ENCODE peak calls at places on chromosomes 13 and 19, in seven cellular contexts. B, Y, P, Z, T, S and R are unnamed samples.

GRCh38 chr19:42201489-42202289 is 15.8 kb downstream of the DEDD2 start:
- DNase-seq in B (no peak), Y (no peak), P (no peak), Z (no peak), T (no peak), S (peak; percentile 68), R (no peak)

GRCh38 chr13:98506343-98507059 is 70.4 kb downstream of the STK24 start:
- DNase-seq in B (no peak), Y (no peak), P (no peak), Z (no peak), T (peak; percentile 61), S (no peak), R (no peak)

GRCh38 chr13:51066091-51066831 is 44.8 kb downstream of the C13orf42 start:
- DNase-seq in B (no peak), Y (no peak), P (no peak), Z (no peak), T (no peak), S (no peak), R (peak; percentile 11)

GRCh38 chr13:33026489-33027152 is 10.4 kb downstream of the KL start:
- DNase-seq in B (no peak), Y (no peak), P (no peak), Z (no peak), T (no peak), S (no peak), R (no peak)

GRCh38 chr13:50668882-50669281 is 174.6 kb downstream of the DLEU7 start:
- DNase-seq in B (no peak), Y (no peak), P (no peak), Z (no peak), T (no peak), S (no peak), R (no peak)

GRCh38 chr19:38737297-38737865 is 6.9 kb downstream of the CAPN12 start:
- DNase-seq in B (no peak), Y (no peak), P (no peak), Z (no peak), T (no peak), S (no peak), R (no peak)

GRCh38 chr19:9467161-9467560 is 31.3 kb downstream of the ZNF560 start:
- DNase-seq in B (no peak), Y (no peak), P (no peak), Z (no peak), T (no peak), S (no peak), R (no peak)

GRCh38 chr13:38941353-38941945 is 49.2 kb downstream of the STOML3 start:
- DNase-seq in B (no peak), Y (no peak), P (no peak), Z (no peak), T (no peak), S (no peak), R (no peak)

GRCh38 chr19:413756-414420 is 4.9 kb upstream of the C2CD4C start:
- DNase-seq in B (no peak), Y (no peak), P (no peak), Z (no peak), T (no peak), S (no peak), R (no peak)

GRCh38 chr19:30673336-30673735 is 301.2 kb downstream of the ZNF536 start:
- DNase-seq in B (no peak), Y (no peak), P (no peak), Z (no peak), T (no peak), S (no peak), R (no peak)

GRCh38 chr19:44732235-44733014 is 16.1 kb upstream of the BCL3 start:
- DNase-seq in B (no peak), Y (no peak), P (no peak), Z (no peak), T (no peak), S (no peak), R (no peak)

GRCh38 chr19:37413243-37414084 is 42.6 kb downstream of the ZNF527 start:
- DNase-seq in B (no peak), Y (no peak), P (no peak), Z (no peak), T (no peak), S (no peak), R (no peak)

GRCh38 chr13:100069278-100069677 is 19.6 kb upstream of the PCCA start:
- DNase-seq in B (no peak), Y (no peak), P (no peak), Z (no peak), T (no peak), S (no peak), R (no peak)

GRCh38 chr13:45441633-45442032 is 23.1 kb upstream of the COG3 start:
- DNase-seq in B (no peak), Y (no peak), P (no peak), Z (no peak), T (peak; percentile 70), S (peak; percentile 60), R (no peak)

GRCh38 chr13:87998081-87998480 is 326.9 kb downstream of the SLITRK5 start:
- DNase-seq in B (no peak), Y (no peak), P (no peak), Z (no peak), T (no peak), S (no peak), R (no peak)

GRCh38 chr19:38267780-38268430 is 3.5 kb downstream of the SPINT2 start:
- DNase-seq in B (no peak), Y (no peak), P (no peak), Z (no peak), T (no peak), S (no peak), R (no peak)

GRCh38 chr13:96710166-96710866 is 284.0 kb downstream of the OXGR1 start:
- DNase-seq in B (no peak), Y (no peak), P (no peak), Z (no peak), T (no peak), S (no peak), R (no peak)

GRCh38 chr19:42175952-42176648 is 41.4 kb downstream of the DEDD2 start:
- DNase-seq in B (no peak), Y (no peak), P (peak; percentile 59), Z (no peak), T (no peak), S (no peak), R (no peak)

GRCh38 chr13:94678845-94679244 is 33.5 kb downstream of the SOX21 start:
- DNase-seq in B (no peak), Y (no peak), P (no peak), Z (no peak), T (no peak), S (no peak), R (no peak)

GRCh38 chr13:32587014-32587773 is 942 bp downstream of the PDS5B start:
- DNase-seq in B (peak; percentile 16), Y (peak; percentile 72), P (peak; percentile 86), Z (no peak), T (peak; percentile 41), S (no peak), R (peak; percentile 56)

GRCh38 chr19:2728783-2729387 is 7.7 kb upstream of the DIRAS1 start:
- DNase-seq in B (no peak), Y (no peak), P (peak; percentile 33), Z (no peak), T (no peak), S (no peak), R (no peak)

GRCh38 chr13:36814465-36814864 is 4.6 kb upstream of the RFXAP start:
- DNase-seq in B (no peak), Y (peak; percentile 86), P (no peak), Z (no peak), T (no peak), S (no peak), R (no peak)

GRCh38 chr13:59534806-59535205 is 628.9 kb downstream of the DIAPH3 start:
- DNase-seq in B (no peak), Y (no peak), P (no peak), Z (no peak), T (no peak), S (no peak), R (no peak)

DNA sequence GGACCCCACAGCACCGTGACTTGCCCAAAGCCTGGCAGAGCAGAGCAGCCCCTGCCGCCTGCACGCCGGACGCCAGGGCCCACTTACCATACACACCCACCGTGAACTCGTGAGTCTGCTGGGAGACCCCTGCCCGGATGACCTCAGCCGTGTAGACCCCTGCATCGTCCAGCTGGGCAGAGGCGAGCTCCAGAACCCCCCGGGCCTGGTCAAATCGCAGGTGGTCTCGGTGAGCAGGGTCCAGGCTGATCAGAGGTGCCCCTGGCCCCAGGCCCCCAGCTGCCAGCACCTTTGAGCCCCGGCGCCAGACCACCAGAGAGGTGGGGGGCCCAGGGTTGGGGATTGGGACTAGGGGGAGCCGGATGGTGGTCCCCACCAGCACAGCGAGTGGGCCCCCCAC is 873 bp downstream of the VSIG10L start:
- DNase-seq in B (no peak), Y (no peak), P (no peak), Z (no peak), T (no peak), S (no peak), R (no peak)
- TF ChIP-seq JUND in B (no peak), Y (no peak), P (no peak), Z (no peak), T (no peak), S (no peak), R (no peak)

DNA sequence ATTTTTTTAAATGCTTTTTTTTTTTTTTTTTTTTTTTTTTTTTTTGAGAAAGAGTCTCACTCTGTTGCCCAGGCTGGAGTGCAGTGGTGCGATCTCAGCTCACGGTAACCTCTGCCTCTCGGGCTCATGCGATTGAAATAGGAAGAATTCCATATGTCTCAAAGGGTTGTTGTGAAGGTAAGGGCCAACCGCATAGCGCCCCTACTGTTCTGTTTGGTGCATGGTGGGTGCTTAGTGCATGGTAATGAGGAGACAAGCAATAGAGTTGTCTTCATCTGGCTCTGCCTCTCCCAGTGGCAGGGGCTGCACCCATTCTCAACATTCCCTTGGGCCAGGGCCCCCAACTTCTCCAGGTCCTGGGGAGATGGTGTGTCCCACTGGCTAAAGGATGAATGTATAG is 68.7 kb downstream of the RASL11A start:
- DNase-seq in B (peak; percentile 78), Y (peak; percentile 61), P (peak; percentile 61), Z (no peak), T (peak; percentile 60), S (no peak), R (peak; percentile 68)
- TF ChIP-seq JUND in B (no peak), Y (no peak), P (no peak), Z (no peak), T (no peak), S (no peak), R (no peak)

GRCh38 chr19:15425321-15425950 is 6.6 kb upstream of the AKAP8L start:
- DNase-seq in B (no peak), Y (no peak), P (no peak), Z (no peak), T (no peak), S (no peak), R (no peak)

GRCh38 chr19:15424692-15425272 is 6.0 kb upstream of the AKAP8L start:
- DNase-seq in B (no peak), Y (no peak), P (no peak), Z (no peak), T (no peak), S (no peak), R (no peak)

GRCh38 chr19:15422311-15423075 is 3.7 kb upstream of the AKAP8L start:
- DNase-seq in B (no peak), Y (no peak), P (no peak), Z (no peak), T (no peak), S (no peak), R (no peak)

GRCh38 chr19:15423130-15423529 is 4.3 kb upstream of the AKAP8L start:
- DNase-seq in B (no peak), Y (no peak), P (no peak), Z (no peak), T (no peak), S (no peak), R (no peak)

GRCh38 chr19:15424121-15424520 is 5.3 kb upstream of the AKAP8L start:
- DNase-seq in B (no peak), Y (no peak), P (no peak), Z (no peak), T (no peak), S (no peak), R (no peak)
- TF ChIP-seq JUND in B (no peak), Y (no peak), P (no peak), Z (no peak), T (no peak), S (no peak), R (no peak)

GRCh38 chr13:101875717-101876393 is 423.4 kb downstream of the ITGBL1 start:
- DNase-seq in B (no peak), Y (no peak), P (no peak), Z (no peak), T (peak; percentile 93), S (no peak), R (peak; percentile 6)
- TF ChIP-seq JUND in B (no peak), Y (no peak), P (peak; percentile 7), Z (no peak), T (no peak), S (no peak), R (no peak)